ENCODE peak calls at places on chromosomes 7 and 10, in six cellular contexts. C is cardiac fibroblast; Z is stimulated activated CD4-positive, alpha-beta T cell treated with anti-CD3 and anti-CD28 coated beads, Interleukin-15, amount 100 ng/mL, for 48 hours; M is neuronal stem cell; Q is GM04503; H is Calu3. E is an unnamed sample.

GRCh38 chr7:155551785-155552611 is 5.6 kb upstream of the CNPY1 start:
- DNase-seq in C (no peak), Z (no peak), M (no peak), Q (no peak), H (no peak), E (no peak)

GRCh38 chr10:17981766-17982380 is 30.2 kb downstream of the SLC39A12 start:
- DNase-seq in C (peak; percentile 66), Z (no peak), M (no peak), Q (peak; percentile 54), H (no peak), E (peak; percentile 82)

GRCh38 chr10:97200616-97201015 is 14.9 kb upstream of the SLIT1 start:
- DNase-seq in C (no peak), Z (no peak), M (no peak), Q (no peak), H (no peak), E (no peak)

GRCh38 chr10:133154411-133154810 is 5.6 kb upstream of the KNDC1 start:
- DNase-seq in C (no peak), Z (no peak), M (no peak), Q (no peak), H (no peak), E (no peak)

GRCh38 chr7:16916111-16916639 is 34.4 kb upstream of the AGR3 start:
- DNase-seq in C (peak; percentile 63), Z (no peak), M (no peak), Q (peak; percentile 66), H (peak; percentile 50), E (peak; percentile 64)

GRCh38 chr7:8384901-8385300 is 48.5 kb upstream of the NXPH1 start:
- DNase-seq in C (no peak), Z (no peak), M (no peak), Q (no peak), H (no peak), E (no peak)

GRCh38 chr7:98165827-98166667 is 45.2 kb upstream of the BHLHA15 start:
- DNase-seq in C (peak; percentile 44), Z (peak; percentile 17), M (peak; percentile 12), Q (no peak), H (peak; percentile 61), E (no peak)

GRCh38 chr10:101545898-101546297 is 42.2 kb downstream of the POLL start:
- DNase-seq in C (no peak), Z (no peak), M (no peak), Q (no peak), H (no peak), E (no peak)

GRCh38 chr7:19122018-19122588 is 4.7 kb upstream of the TWIST1 start:
- DNase-seq in C (peak; percentile 82), Z (no peak), M (no peak), Q (peak; percentile 23), H (no peak), E (no peak)

GRCh38 chr7:17300012-17300411 is 1.6 kb downstream of the AHR start:
- DNase-seq in C (no peak), Z (no peak), M (no peak), Q (no peak), H (no peak), E (no peak)

GRCh38 chr7:44490351-44491200 is at the start of gene NUDCD3:
- DNase-seq in C (peak; percentile 85), Z (peak; percentile 66), M (peak; percentile 70), Q (no peak), H (peak; percentile 91), E (peak; percentile 85)

GRCh38 chr7:24075426-24075810 is 208.6 kb upstream of the NPY start:
- DNase-seq in C (no peak), Z (no peak), M (no peak), Q (no peak), H (no peak), E (no peak)

GRCh38 chr7:139635521-139636240 is 112.2 kb downstream of the CLEC2L start:
- DNase-seq in C (no peak), Z (peak; percentile 60), M (peak; percentile 49), Q (no peak), H (no peak), E (no peak)

GRCh38 chr7:82230826-82231581 is 212.6 kb downstream of the CACNA2D1 start:
- DNase-seq in C (no peak), Z (no peak), M (no peak), Q (no peak), H (no peak), E (no peak)

GRCh38 chr10:88555190-88555894 is 27.8 kb downstream of the RNLS start:
- DNase-seq in C (no peak), Z (no peak), M (no peak), Q (no peak), H (no peak), E (no peak)

GRCh38 chr7:73329861-73330581 is 2.1 kb downstream of the FKBP6 start:
- DNase-seq in C (peak; percentile 49), Z (no peak), M (no peak), Q (no peak), H (no peak), E (peak; percentile 33)